ENCODE peak calls at places on chromosomes 12 and 14, in six cellular contexts. One of them, this sample, is unnamed.

GRCh38 chr12:34407813-34408212 is 385.5 kb downstream of the ALG10 start:
- DNase-seq in osteocyte: no peak
- DNase-seq in cardiac muscle cell: no peak
- DNase-seq in activated gamma-delta T cell treated with Interleukin-2 at 50 U/mL for 16 hours: no peak
- DNase-seq in ELF-1: no peak
- DNase-seq in AG09309: no peak
- DNase-seq in this sample: no peak

GRCh38 chr14:102626530-102626929 is 34.1 kb downstream of the RCOR1 start:
- DNase-seq in cardiac muscle cell: no peak
- DNase-seq in osteocyte: no peak
- DNase-seq in AG09309: no peak
- DNase-seq in activated gamma-delta T cell treated with Interleukin-2 at 50 U/mL for 16 hours: no peak
- DNase-seq in ELF-1: no peak
- DNase-seq in this sample: no peak

GRCh38 chr14:78403278-78403815 is 233.2 kb downstream of the NRXN3 start:
- DNase-seq in cardiac muscle cell: no peak
- DNase-seq in activated gamma-delta T cell treated with Interleukin-2 at 50 U/mL for 16 hours: no peak
- DNase-seq in AG09309: no peak
- DNase-seq in osteocyte: no peak
- DNase-seq in ELF-1: no peak
- DNase-seq in this sample: no peak

GRCh38 chr12:130041983-130042812 is 120.1 kb upstream of the FZD10 start:
- DNase-seq in cardiac muscle cell: peak; percentile 78
- DNase-seq in AG09309: no peak
- DNase-seq in ELF-1: peak; percentile 84
- DNase-seq in activated gamma-delta T cell treated with Interleukin-2 at 50 U/mL for 16 hours: peak; percentile 12
- DNase-seq in osteocyte: no peak
- DNase-seq in this sample: no peak

GRCh38 chr14:105899657-105900397 is 373.4 kb downstream of the TMEM121 start:
- DNase-seq in activated gamma-delta T cell treated with Interleukin-2 at 50 U/mL for 16 hours: no peak
- DNase-seq in cardiac muscle cell: no peak
- DNase-seq in ELF-1: no peak
- DNase-seq in osteocyte: no peak
- DNase-seq in AG09309: no peak
- DNase-seq in this sample: no peak

GRCh38 chr12:28209782-28210181 is 19.5 kb downstream of the CCDC91 start:
- DNase-seq in osteocyte: no peak
- DNase-seq in AG09309: no peak
- DNase-seq in activated gamma-delta T cell treated with Interleukin-2 at 50 U/mL for 16 hours: no peak
- DNase-seq in cardiac muscle cell: peak; percentile 1
- DNase-seq in ELF-1: no peak
- DNase-seq in this sample: no peak

GRCh38 chr14:56895154-56895553 is 84.9 kb upstream of the OTX2 start:
- DNase-seq in ELF-1: no peak
- DNase-seq in cardiac muscle cell: peak; percentile 59
- DNase-seq in AG09309: no peak
- DNase-seq in osteocyte: no peak
- DNase-seq in activated gamma-delta T cell treated with Interleukin-2 at 50 U/mL for 16 hours: no peak
- DNase-seq in this sample: no peak

GRCh38 chr14:81311816-81312215 is 88.3 kb downstream of the STON2 start:
- DNase-seq in osteocyte: no peak
- DNase-seq in activated gamma-delta T cell treated with Interleukin-2 at 50 U/mL for 16 hours: no peak
- DNase-seq in cardiac muscle cell: no peak
- DNase-seq in ELF-1: no peak
- DNase-seq in AG09309: no peak
- DNase-seq in this sample: no peak

GRCh38 chr14:92461891-92462290 is 51.7 kb upstream of the RIN3 start:
- DNase-seq in cardiac muscle cell: no peak
- DNase-seq in activated gamma-delta T cell treated with Interleukin-2 at 50 U/mL for 16 hours: no peak
- DNase-seq in osteocyte: peak; percentile 38
- DNase-seq in AG09309: no peak
- DNase-seq in ELF-1: no peak
- DNase-seq in this sample: no peak

GRCh38 chr14:33524244-33524643 is 426.6 kb downstream of the EGLN3 start:
- DNase-seq in cardiac muscle cell: no peak
- DNase-seq in ELF-1: no peak
- DNase-seq in AG09309: no peak
- DNase-seq in osteocyte: no peak
- DNase-seq in activated gamma-delta T cell treated with Interleukin-2 at 50 U/mL for 16 hours: no peak
- DNase-seq in this sample: no peak

GRCh38 chr14:104598461-104599273 is 5.9 kb downstream of the TMEM179 start:
- DNase-seq in cardiac muscle cell: no peak
- DNase-seq in ELF-1: no peak
- DNase-seq in AG09309: no peak
- DNase-seq in activated gamma-delta T cell treated with Interleukin-2 at 50 U/mL for 16 hours: no peak
- DNase-seq in osteocyte: no peak
- DNase-seq in this sample: no peak

GRCh38 chr12:95998611-95999300 is 2.6 kb upstream of the HAL start:
- DNase-seq in AG09309: peak; percentile 32
- DNase-seq in activated gamma-delta T cell treated with Interleukin-2 at 50 U/mL for 16 hours: peak; percentile 33
- DNase-seq in osteocyte: no peak
- DNase-seq in cardiac muscle cell: peak; percentile 78
- DNase-seq in ELF-1: peak; percentile 61
- DNase-seq in this sample: peak; percentile 19

GRCh38 chr14:102320033-102320660 is 601 bp downstream of the ZNF839 start:
- DNase-seq in activated gamma-delta T cell treated with Interleukin-2 at 50 U/mL for 16 hours: peak; percentile 42
- DNase-seq in cardiac muscle cell: peak; percentile 68
- DNase-seq in ELF-1: peak; percentile 49
- DNase-seq in osteocyte: no peak
- DNase-seq in AG09309: no peak
- DNase-seq in this sample: peak; percentile 33

GRCh38 chr14:36194645-36195044 is 18.1 kb upstream of the PTCSC3 start:
- DNase-seq in ELF-1: no peak
- DNase-seq in AG09309: no peak
- DNase-seq in activated gamma-delta T cell treated with Interleukin-2 at 50 U/mL for 16 hours: no peak
- DNase-seq in cardiac muscle cell: no peak
- DNase-seq in osteocyte: no peak
- DNase-seq in this sample: no peak

GRCh38 chr12:30457621-30458289 is 237.9 kb downstream of the IPO8 start:
- DNase-seq in ELF-1: no peak
- DNase-seq in AG09309: peak; percentile 62
- DNase-seq in osteocyte: no peak
- DNase-seq in activated gamma-delta T cell treated with Interleukin-2 at 50 U/mL for 16 hours: no peak
- DNase-seq in cardiac muscle cell: peak; percentile 39
- DNase-seq in this sample: no peak

GRCh38 chr12:120240495-120240833 is 25.1 kb downstream of the PXN start:
- DNase-seq in cardiac muscle cell: no peak
- DNase-seq in ELF-1: no peak
- DNase-seq in AG09309: no peak
- DNase-seq in osteocyte: no peak
- DNase-seq in activated gamma-delta T cell treated with Interleukin-2 at 50 U/mL for 16 hours: no peak
- DNase-seq in this sample: no peak

GRCh38 chr12:116600959-116601358 is 41.8 kb downstream of the MAP1LC3B2 start:
- DNase-seq in activated gamma-delta T cell treated with Interleukin-2 at 50 U/mL for 16 hours: no peak
- DNase-seq in cardiac muscle cell: no peak
- DNase-seq in osteocyte: no peak
- DNase-seq in AG09309: no peak
- DNase-seq in ELF-1: no peak
- DNase-seq in this sample: no peak

GRCh38 chr14:100662850-100663527 is 63.7 kb upstream of the DLK1 start:
- DNase-seq in activated gamma-delta T cell treated with Interleukin-2 at 50 U/mL for 16 hours: peak; percentile 57
- DNase-seq in ELF-1: peak; percentile 81
- DNase-seq in osteocyte: no peak
- DNase-seq in AG09309: no peak
- DNase-seq in cardiac muscle cell: peak; percentile 78
- DNase-seq in this sample: peak; percentile 46

GRCh38 chr14:88879016-88879415 is 54.6 kb downstream of the TTC8 start:
- DNase-seq in ELF-1: no peak
- DNase-seq in AG09309: no peak
- DNase-seq in osteocyte: no peak
- DNase-seq in activated gamma-delta T cell treated with Interleukin-2 at 50 U/mL for 16 hours: no peak
- DNase-seq in cardiac muscle cell: no peak
- DNase-seq in this sample: no peak

GRCh38 chr12:81962126-81962856 is 203.1 kb upstream of the PPFIA2 start:
- DNase-seq in ELF-1: no peak
- DNase-seq in cardiac muscle cell: no peak
- DNase-seq in osteocyte: no peak
- DNase-seq in activated gamma-delta T cell treated with Interleukin-2 at 50 U/mL for 16 hours: no peak
- DNase-seq in AG09309: no peak
- DNase-seq in this sample: no peak

GRCh38 chr14:79732911-79733310 is 478.4 kb downstream of the DIO2 start:
- DNase-seq in cardiac muscle cell: no peak
- DNase-seq in activated gamma-delta T cell treated with Interleukin-2 at 50 U/mL for 16 hours: no peak
- DNase-seq in osteocyte: no peak
- DNase-seq in AG09309: peak; percentile 45
- DNase-seq in ELF-1: no peak
- DNase-seq in this sample: no peak

GRCh38 chr12:57593187-57593586 is 2.2 kb downstream of the PIP4K2C start:
- DNase-seq in AG09309: no peak
- DNase-seq in osteocyte: no peak
- DNase-seq in cardiac muscle cell: no peak
- DNase-seq in activated gamma-delta T cell treated with Interleukin-2 at 50 U/mL for 16 hours: no peak
- DNase-seq in ELF-1: no peak
- DNase-seq in this sample: no peak

GRCh38 chr12:38823314-38823713 is 82.1 kb downstream of the CPNE8 start:
- DNase-seq in ELF-1: no peak
- DNase-seq in AG09309: no peak
- DNase-seq in osteocyte: no peak
- DNase-seq in cardiac muscle cell: no peak
- DNase-seq in activated gamma-delta T cell treated with Interleukin-2 at 50 U/mL for 16 hours: no peak
- DNase-seq in this sample: no peak

GRCh38 chr12:46450279-46450748 is 77.7 kb upstream of the SLC38A2 start:
- DNase-seq in activated gamma-delta T cell treated with Interleukin-2 at 50 U/mL for 16 hours: no peak
- DNase-seq in osteocyte: no peak
- DNase-seq in AG09309: no peak
- DNase-seq in cardiac muscle cell: peak; percentile 76
- DNase-seq in ELF-1: no peak
- DNase-seq in this sample: no peak

GRCh38 chr12:110352401-110352800 is 51.1 kb downstream of the ANAPC7 start:
- DNase-seq in activated gamma-delta T cell treated with Interleukin-2 at 50 U/mL for 16 hours: no peak
- DNase-seq in AG09309: no peak
- DNase-seq in osteocyte: no peak
- DNase-seq in ELF-1: no peak
- DNase-seq in cardiac muscle cell: no peak
- DNase-seq in this sample: no peak